ENCODE peak calls at places on chromosomes 11 and 22, in six cellular contexts. S, W, E, H, M and Q are unnamed samples.

GRCh38 chr11:115612331-115612730 is 108.1 kb upstream of the CADM1 start:
- DNase-seq in E (peak; percentile 16), S (no peak), M (no peak), W (no peak), H (no peak), Q (no peak)

GRCh38 chr22:31926969-31927368 is 17.4 kb upstream of the YWHAH start:
- DNase-seq in E (no peak), S (no peak), W (no peak), M (no peak), H (peak; percentile 81), Q (peak; percentile 82)

GRCh38 chr11:128714121-128714520 is 20.2 kb downstream of the FLI1 start:
- DNase-seq in E (no peak), H (no peak), S (no peak), W (no peak), M (no peak), Q (no peak)

GRCh38 chr22:19275104-19275503 is 16.4 kb downstream of the CLTCL1 start:
- DNase-seq in H (no peak), S (no peak), M (no peak), E (no peak), W (no peak), Q (no peak)

GRCh38 chr11:63663809-63664208 is 7.4 kb downstream of the ATL3 start:
- DNase-seq in H (no peak), M (no peak), W (no peak), E (peak; percentile 88), S (peak; percentile 86), Q (no peak)

GRCh38 chr11:75155570-75156422 is 4.9 kb downstream of the SLCO2B1 start:
- DNase-seq in E (no peak), S (no peak), M (no peak), H (no peak), W (no peak), Q (no peak)

GRCh38 chr22:20324139-20324516 is 4.3 kb upstream of the DGCR6L start:
- DNase-seq in E (peak; percentile 71), S (peak; percentile 11), W (no peak), M (no peak), H (no peak), Q (no peak)

GRCh38 chr11:64844330-64845124 is at the start of gene CDC42BPG:
- DNase-seq in W (peak; percentile 57), E (peak; percentile 87), S (peak; percentile 95), H (peak; percentile 93), M (peak; percentile 91), Q (peak; percentile 85)

GRCh38 chr11:126146454-126147192 is 64.8 kb downstream of the RPUSD4 start:
- DNase-seq in W (no peak), E (no peak), H (no peak), M (no peak), S (no peak), Q (peak; percentile 64)

GRCh38 chr11:42170601-42171000 is 711.1 kb upstream of the LRRC4C start:
- DNase-seq in W (no peak), H (no peak), S (no peak), E (no peak), M (no peak), Q (no peak)

GRCh38 chr11:73219396-73220285 is 1.6 kb downstream of the P2RY2 start:
- DNase-seq in E (no peak), M (no peak), W (no peak), S (no peak), H (no peak), Q (no peak)

GRCh38 chr11:73217131-73217809 is 811 bp upstream of the P2RY2 start:
- DNase-seq in H (no peak), S (no peak), W (no peak), E (no peak), M (no peak), Q (no peak)

GRCh38 chr11:73218106-73218829 is at the start of gene P2RY2:
- DNase-seq in H (peak; percentile 86), E (peak; percentile 52), M (peak; percentile 71), W (peak; percentile 32), S (peak; percentile 81), Q (no peak)

GRCh38 chr11:73217810-73218105 is 323 bp upstream of the P2RY2 start:
- DNase-seq in S (no peak), W (no peak), E (no peak), M (no peak), H (no peak), Q (no peak)

GRCh38 chr11:73218830-73219215 is 742 bp downstream of the P2RY2 start:
- DNase-seq in W (no peak), S (no peak), H (no peak), M (no peak), E (no peak), Q (no peak)
- H3K9ac ChIP-seq in W (peak overlapping the region; percentile 56), S (peak overlapping the region; percentile 73), H (no peak overlapping the region), M (peak overlapping the region; percentile 56), E (no peak overlapping the region), Q (no peak overlapping the region)

GRCh38 chr11:132894598-132894997 is 637.7 kb downstream of the OPCML start:
- DNase-seq in M (no peak), E (no peak), H (no peak), W (no peak), S (no peak), Q (no peak)

GRCh38 chr11:132895340-132895739 is 637.0 kb downstream of the OPCML start:
- DNase-seq in H (no peak), M (no peak), S (no peak), W (no peak), E (peak; percentile 18), Q (no peak)

GRCh38 chr11:132901638-132902610 is 630.4 kb downstream of the OPCML start:
- DNase-seq in H (no peak), M (no peak), W (no peak), S (no peak), E (peak; percentile 26), Q (no peak)

GRCh38 chr11:132898021-132898420 is 634.3 kb downstream of the OPCML start:
- DNase-seq in H (no peak), S (no peak), E (no peak), W (no peak), M (no peak), Q (no peak)
- H3K9me2 ChIP-seq in H (no peaks in the 10 kb centered on the region), S (no peaks in the 10 kb centered on the region), E (no peaks in the 10 kb centered on the region), W (no peaks in the 10 kb centered on the region), M (no peaks in the 10 kb centered on the region), Q (no peaks in the 10 kb centered on the region)

DNA sequence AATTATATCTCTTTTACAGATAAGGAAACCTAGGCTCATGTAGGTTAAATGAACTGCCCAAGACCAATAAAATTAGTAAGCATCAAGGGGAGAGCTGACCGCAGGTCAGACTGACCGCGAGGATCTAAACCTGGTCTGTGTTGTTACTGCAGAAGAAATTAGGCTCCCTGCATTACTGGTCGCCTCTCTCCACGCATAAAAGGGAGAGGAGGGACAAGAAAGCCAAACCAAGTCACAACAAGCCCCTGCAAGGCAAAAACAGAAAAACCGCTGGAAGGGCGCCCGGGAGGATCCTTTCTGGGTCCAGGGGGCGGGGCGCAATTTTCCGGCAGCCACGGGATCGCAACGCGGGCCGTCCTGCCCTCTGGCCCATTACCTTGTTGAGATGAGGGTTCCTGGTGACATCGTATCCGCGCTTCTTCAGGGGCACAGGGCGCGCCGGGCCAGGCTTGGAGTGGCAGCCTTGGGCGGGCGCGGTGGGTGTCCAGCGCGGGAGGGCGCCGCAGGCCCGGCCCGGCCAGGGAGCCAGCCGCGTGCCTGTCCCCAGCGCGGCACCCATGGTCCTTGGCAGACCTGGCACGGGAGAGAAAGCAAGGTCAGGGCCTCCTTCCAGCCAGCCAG is 920 bp downstream of the ME3 start:
- DNase-seq in E (peak; percentile 55), H (no peak), M (peak; percentile 14), W (no peak), S (peak; percentile 56), Q (no peak)
- H3K9ac ChIP-seq in E (peak overlapping the region; percentile 76), H (peak overlapping the region; percentile 77), M (peak overlapping the region; percentile 66), W (peak overlapping the region; percentile 29), S (peak overlapping the region; percentile 92), Q (no peak overlapping the region)

DNA sequence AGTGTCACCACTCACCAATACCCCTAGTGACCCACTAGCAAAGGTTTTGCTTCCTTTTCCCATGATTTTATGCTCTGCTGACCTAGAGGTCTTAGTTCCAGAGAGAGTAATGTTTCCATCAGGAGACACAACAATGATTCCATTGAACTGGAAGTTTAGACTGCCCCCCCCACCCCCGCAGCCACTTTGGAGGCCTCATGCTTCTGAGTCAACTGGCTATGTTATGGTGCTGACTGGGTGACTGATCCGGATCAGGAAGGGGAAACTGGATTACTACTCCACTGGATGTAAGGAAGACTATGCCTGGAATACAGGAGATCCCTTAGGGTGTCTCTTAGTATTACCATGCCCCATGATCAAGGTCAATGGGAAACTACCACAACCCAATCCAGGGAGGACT is 633.6 kb downstream of the OPCML start:
- DNase-seq in S (no peak), E (no peak), W (no peak), H (no peak), M (no peak), Q (no peak)
- H3K9me2 ChIP-seq in S (no peaks in the 10 kb centered on the region), E (no peaks in the 10 kb centered on the region), W (no peaks in the 10 kb centered on the region), H (no peaks in the 10 kb centered on the region), M (no peaks in the 10 kb centered on the region), Q (no peaks in the 10 kb centered on the region)

GRCh38 chr22:46829140-46829891 is 66.9 kb downstream of the TBC1D22A start:
- DNase-seq in E (peak; percentile 94), H (peak; percentile 18), S (peak; percentile 89), W (no peak), M (no peak), Q (no peak)

GRCh38 chr22:46830841-46831240 is 68.4 kb downstream of the TBC1D22A start:
- DNase-seq in M (no peak), H (no peak), S (peak; percentile 35), E (peak; percentile 60), W (no peak), Q (no peak)

GRCh38 chr22:46827781-46828180 is 65.3 kb downstream of the TBC1D22A start:
- DNase-seq in E (no peak), M (no peak), S (no peak), H (peak; percentile 9), W (no peak), Q (no peak)

GRCh38 chr22:46828323-46829139 is 66.1 kb downstream of the TBC1D22A start:
- DNase-seq in W (no peak), M (no peak), S (peak; percentile 30), E (no peak), H (peak; percentile 3), Q (no peak)

DNA sequence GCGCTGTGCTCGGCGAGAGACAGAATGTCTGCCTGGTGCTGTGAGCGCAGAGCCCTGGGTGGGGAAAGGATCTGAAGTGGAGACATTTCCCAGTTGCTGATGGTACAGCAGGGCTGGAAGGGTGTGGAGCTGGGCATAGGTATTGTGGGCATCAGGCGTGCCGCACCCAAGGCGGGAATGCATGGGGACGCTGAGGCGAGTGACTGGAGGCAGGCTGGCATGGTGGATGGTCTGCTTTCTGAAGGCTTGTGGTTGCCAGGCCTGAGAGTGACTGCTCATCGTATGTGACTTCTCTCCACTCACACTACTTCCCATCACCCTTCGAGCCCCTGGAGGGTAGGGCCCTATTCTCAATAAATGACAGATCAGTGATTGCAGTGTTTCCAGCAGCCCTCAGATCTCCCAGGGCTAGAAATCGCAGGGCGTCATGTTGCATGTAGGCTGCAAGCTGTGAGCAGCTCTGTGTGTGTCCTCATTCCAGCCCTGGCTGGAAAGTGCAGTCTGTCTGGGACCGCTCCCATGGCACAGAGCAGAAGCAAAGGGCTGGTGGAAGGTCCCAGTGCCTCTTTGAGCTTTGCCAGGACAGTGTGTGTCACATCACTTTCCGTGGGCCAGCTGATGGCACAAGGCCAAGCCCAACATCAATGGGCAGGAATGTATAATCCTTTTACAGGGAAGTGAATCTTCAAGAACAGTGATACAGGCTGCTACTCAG is 67.7 kb downstream of the TBC1D22A start:
- DNase-seq in W (no peak), M (no peak), H (peak; percentile 61), E (peak; percentile 86), S (peak; percentile 84), Q (no peak)
- H3K9ac ChIP-seq in W (no peak overlapping the region), M (no peak overlapping the region), H (peak overlapping the region; percentile 57), E (peak overlapping the region; percentile 77), S (peak overlapping the region; percentile 88), Q (no peak overlapping the region)

GRCh38 chr22:46234851-46235437 is 15.1 kb downstream of the CDPF1 start:
- DNase-seq in H (no peak), S (no peak), E (no peak), W (no peak), M (no peak), Q (no peak)
- H3K9me2 ChIP-seq in H (no peaks in the 10 kb centered on the region), S (no peaks in the 10 kb centered on the region), E (no peaks in the 10 kb centered on the region), W (no peaks in the 10 kb centered on the region), M (no peaks in the 10 kb centered on the region), Q (no peaks in the 10 kb centered on the region)

GRCh38 chr11:33376331-33377099 is 119.3 kb downstream of the HIPK3 start:
- DNase-seq in S (no peak), W (no peak), H (peak; percentile 85), M (peak; percentile 27), E (peak; percentile 67), Q (peak; percentile 58)
- H3K9ac ChIP-seq in S (peak overlapping the region; percentile 56), W (no peak overlapping the region), H (peak overlapping the region; percentile 72), M (no peak overlapping the region), E (peak overlapping the region; percentile 77), Q (peak overlapping the region; percentile 61)